ENCODE peak calls at places on chromosomes 4 and X, in four cellular contexts. One of them, this sample, is unnamed.

GRCh38 chr4:55172694-55173287 is 47.4 kb upstream of the KDR start:
- DNase-seq in Peyer's patch: no peak
- DNase-seq in effector memory CD4-positive, alpha-beta T cell: no peak
- DNase-seq in upper lobe of right lung: no peak
- DNase-seq in this sample: no peak

GRCh38 chr4:30924521-30924920 is 204.4 kb downstream of the PCDH7 start:
- DNase-seq in Peyer's patch: no peak
- DNase-seq in effector memory CD4-positive, alpha-beta T cell: no peak
- DNase-seq in upper lobe of right lung: no peak
- DNase-seq in this sample: no peak

GRCh38 chrX:109535578-109535977 is 1.1 kb upstream of the NXT2 start:
- DNase-seq in effector memory CD4-positive, alpha-beta T cell: no peak
- DNase-seq in Peyer's patch: no peak
- DNase-seq in upper lobe of right lung: no peak
- DNase-seq in this sample: no peak

GRCh38 chr4:153296424-153296823 is 48.1 kb upstream of the MND1 start:
- DNase-seq in upper lobe of right lung: no peak
- DNase-seq in effector memory CD4-positive, alpha-beta T cell: no peak
- DNase-seq in Peyer's patch: no peak
- DNase-seq in this sample: no peak

GRCh38 chr4:55308071-55308470 is 38.0 kb upstream of the SRD5A3 start:
- DNase-seq in Peyer's patch: no peak
- DNase-seq in upper lobe of right lung: no peak
- DNase-seq in effector memory CD4-positive, alpha-beta T cell: no peak
- DNase-seq in this sample: no peak

GRCh38 chr4:17448689-17449088 is 63.2 kb downstream of the QDPR start:
- DNase-seq in Peyer's patch: no peak
- DNase-seq in upper lobe of right lung: no peak
- DNase-seq in effector memory CD4-positive, alpha-beta T cell: no peak
- DNase-seq in this sample: no peak

GRCh38 chrX:13761606-13762005 is 27.1 kb downstream of the OFD1 start:
- DNase-seq in upper lobe of right lung: no peak
- DNase-seq in Peyer's patch: no peak
- DNase-seq in effector memory CD4-positive, alpha-beta T cell: no peak
- DNase-seq in this sample: no peak

GRCh38 chr4:47528651-47529050 is 43.6 kb downstream of the ATP10D start:
- DNase-seq in effector memory CD4-positive, alpha-beta T cell: no peak
- DNase-seq in upper lobe of right lung: no peak
- DNase-seq in Peyer's patch: no peak
- DNase-seq in this sample: no peak

GRCh38 chr4:105280338-105280809 is 133.7 kb downstream of the TET2 start:
- DNase-seq in Peyer's patch: no peak
- DNase-seq in upper lobe of right lung: no peak
- DNase-seq in effector memory CD4-positive, alpha-beta T cell: no peak
- DNase-seq in this sample: no peak

GRCh38 chrX:150148749-150149672 is 210.7 kb upstream of the EOLA2 start:
- DNase-seq in upper lobe of right lung: no peak
- DNase-seq in Peyer's patch: no peak
- DNase-seq in effector memory CD4-positive, alpha-beta T cell: no peak
- DNase-seq in this sample: no peak

GRCh38 chr4:148071009-148071408 is 339.1 kb downstream of the ARHGAP10 start:
- DNase-seq in Peyer's patch: no peak
- DNase-seq in effector memory CD4-positive, alpha-beta T cell: no peak
- DNase-seq in upper lobe of right lung: no peak
- DNase-seq in this sample: no peak

GRCh38 chr4:148067307-148067916 is 335.5 kb downstream of the ARHGAP10 start:
- DNase-seq in Peyer's patch: no peak
- DNase-seq in effector memory CD4-positive, alpha-beta T cell: no peak
- DNase-seq in upper lobe of right lung: no peak
- DNase-seq in this sample: no peak

GRCh38 chr4:148069086-148070010 is 337.5 kb downstream of the ARHGAP10 start:
- DNase-seq in effector memory CD4-positive, alpha-beta T cell: no peak
- DNase-seq in upper lobe of right lung: no peak
- DNase-seq in Peyer's patch: no peak
- DNase-seq in this sample: no peak

GRCh38 chr4:148065069-148065468 is 333.2 kb downstream of the ARHGAP10 start:
- DNase-seq in Peyer's patch: no peak
- DNase-seq in effector memory CD4-positive, alpha-beta T cell: no peak
- DNase-seq in upper lobe of right lung: no peak
- DNase-seq in this sample: no peak

DNA sequence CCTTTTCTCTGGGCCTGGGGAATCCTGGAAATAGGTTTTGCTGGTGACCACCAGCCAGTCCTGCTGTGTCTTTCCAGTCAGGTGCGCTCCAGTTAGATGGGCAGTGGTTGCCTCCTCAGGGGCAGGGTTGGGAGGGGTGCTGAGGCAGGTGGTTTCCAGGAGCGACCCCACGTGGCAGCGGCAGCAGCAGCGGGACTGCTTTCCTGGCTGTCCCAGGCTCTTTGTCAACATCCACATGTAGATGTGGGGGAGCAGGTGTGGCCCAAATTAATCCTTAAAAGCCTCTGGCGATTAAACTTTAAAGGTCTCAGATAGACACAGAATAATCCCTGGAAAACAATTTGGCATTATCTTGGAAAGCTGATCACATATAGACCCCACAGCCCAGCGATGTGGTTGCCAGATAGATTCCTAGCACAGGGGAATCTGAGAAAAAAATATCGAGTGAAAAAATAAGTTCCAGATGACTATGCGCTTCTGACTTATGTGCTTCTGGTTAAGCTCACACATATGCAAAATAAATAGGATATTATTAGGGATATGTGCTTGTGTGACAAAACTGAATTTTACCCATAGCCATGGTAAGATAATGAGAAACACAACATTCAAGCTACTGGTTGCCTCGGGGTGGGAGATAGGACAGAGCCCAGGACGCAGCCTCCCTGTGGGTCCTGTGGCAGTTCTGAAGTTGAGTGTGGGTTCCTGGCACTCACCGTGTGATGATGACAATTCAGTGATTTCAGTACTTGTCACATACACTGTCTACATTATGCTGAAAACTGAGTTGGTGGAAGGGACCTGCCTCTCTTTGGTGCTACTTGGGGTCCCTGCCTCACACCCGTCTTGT is 336.4 kb downstream of the ARHGAP10 start:
- DNase-seq in Peyer's patch: no peak
- DNase-seq in effector memory CD4-positive, alpha-beta T cell: no peak
- DNase-seq in upper lobe of right lung: no peak
- DNase-seq in this sample: no peak
- H3K4me1 ChIP-seq in Peyer's patch: no peaks in the 10 kb centered on the region
- H3K4me1 ChIP-seq in effector memory CD4-positive, alpha-beta T cell: no peaks in the 10 kb centered on the region
- H3K4me1 ChIP-seq in upper lobe of right lung: no peaks in the 10 kb centered on the region
- H3K4me1 ChIP-seq in this sample: no peaks in the 10 kb centered on the region

GRCh38 chrX:46325312-46325877 is 219.8 kb downstream of the ZNF674 start:
- DNase-seq in effector memory CD4-positive, alpha-beta T cell: no peak
- DNase-seq in Peyer's patch: no peak
- DNase-seq in upper lobe of right lung: no peak
- DNase-seq in this sample: no peak
- H3K4me3 ChIP-seq in effector memory CD4-positive, alpha-beta T cell: no peak overlapping the region
- H3K4me3 ChIP-seq in Peyer's patch: no peak overlapping the region
- H3K4me3 ChIP-seq in upper lobe of right lung: no peak overlapping the region
- H3K4me3 ChIP-seq in this sample: no peak overlapping the region

GRCh38 chrX:19874391-19875050 is 12.9 kb downstream of the SH3KBP1 start:
- DNase-seq in Peyer's patch: no peak
- DNase-seq in upper lobe of right lung: no peak
- DNase-seq in effector memory CD4-positive, alpha-beta T cell: no peak
- DNase-seq in this sample: no peak
- H3K27ac ChIP-seq in Peyer's patch: peak overlapping the region; percentile 44
- H3K27ac ChIP-seq in upper lobe of right lung: no peak overlapping the region
- H3K27ac ChIP-seq in effector memory CD4-positive, alpha-beta T cell: no peak overlapping the region
- H3K27ac ChIP-seq in this sample: no peak overlapping the region

GRCh38 chr4:168867128-168867527 is 142.9 kb downstream of the CBR4 start:
- DNase-seq in upper lobe of right lung: no peak
- DNase-seq in effector memory CD4-positive, alpha-beta T cell: no peak
- DNase-seq in Peyer's patch: no peak
- DNase-seq in this sample: no peak
- H3K4me1 ChIP-seq in upper lobe of right lung: peaks cover 4% of the 10 kb centered on the region
- H3K4me1 ChIP-seq in effector memory CD4-positive, alpha-beta T cell: no peaks in the 10 kb centered on the region
- H3K4me1 ChIP-seq in Peyer's patch: no peaks in the 10 kb centered on the region
- H3K4me1 ChIP-seq in this sample: no peaks in the 10 kb centered on the region

GRCh38 chr4:139669335-139669734 is 3.7 kb downstream of the MGST2 start:
- DNase-seq in effector memory CD4-positive, alpha-beta T cell: no peak
- DNase-seq in Peyer's patch: no peak
- DNase-seq in upper lobe of right lung: no peak
- DNase-seq in this sample: no peak

GRCh38 chr4:139668658-139669201 is 3.1 kb downstream of the MGST2 start:
- DNase-seq in Peyer's patch: no peak
- DNase-seq in upper lobe of right lung: no peak
- DNase-seq in effector memory CD4-positive, alpha-beta T cell: no peak
- DNase-seq in this sample: no peak

GRCh38 chr4:139668036-139668435 is 2.4 kb downstream of the MGST2 start:
- DNase-seq in Peyer's patch: no peak
- DNase-seq in effector memory CD4-positive, alpha-beta T cell: no peak
- DNase-seq in upper lobe of right lung: no peak
- DNase-seq in this sample: no peak

GRCh38 chr4:139670765-139671164 is 5.1 kb downstream of the MGST2 start:
- DNase-seq in effector memory CD4-positive, alpha-beta T cell: no peak
- DNase-seq in upper lobe of right lung: no peak
- DNase-seq in Peyer's patch: no peak
- DNase-seq in this sample: no peak

GRCh38 chr4:139669859-139670258 is 4.2 kb downstream of the MGST2 start:
- DNase-seq in upper lobe of right lung: no peak
- DNase-seq in effector memory CD4-positive, alpha-beta T cell: no peak
- DNase-seq in Peyer's patch: no peak
- DNase-seq in this sample: no peak
- H3K4me3 ChIP-seq in upper lobe of right lung: no peak overlapping the region
- H3K4me3 ChIP-seq in effector memory CD4-positive, alpha-beta T cell: no peak overlapping the region
- H3K4me3 ChIP-seq in Peyer's patch: no peak overlapping the region
- H3K4me3 ChIP-seq in this sample: no peak overlapping the region

GRCh38 chr4:152118819-152119553 is 358.2 kb upstream of the GATB start:
- DNase-seq in Peyer's patch: no peak
- DNase-seq in upper lobe of right lung: no peak
- DNase-seq in effector memory CD4-positive, alpha-beta T cell: no peak
- DNase-seq in this sample: no peak
- H3K27ac ChIP-seq in Peyer's patch: no peak overlapping the region
- H3K27ac ChIP-seq in upper lobe of right lung: no peak overlapping the region
- H3K27ac ChIP-seq in effector memory CD4-positive, alpha-beta T cell: no peak overlapping the region
- H3K27ac ChIP-seq in this sample: no peak overlapping the region

DNA sequence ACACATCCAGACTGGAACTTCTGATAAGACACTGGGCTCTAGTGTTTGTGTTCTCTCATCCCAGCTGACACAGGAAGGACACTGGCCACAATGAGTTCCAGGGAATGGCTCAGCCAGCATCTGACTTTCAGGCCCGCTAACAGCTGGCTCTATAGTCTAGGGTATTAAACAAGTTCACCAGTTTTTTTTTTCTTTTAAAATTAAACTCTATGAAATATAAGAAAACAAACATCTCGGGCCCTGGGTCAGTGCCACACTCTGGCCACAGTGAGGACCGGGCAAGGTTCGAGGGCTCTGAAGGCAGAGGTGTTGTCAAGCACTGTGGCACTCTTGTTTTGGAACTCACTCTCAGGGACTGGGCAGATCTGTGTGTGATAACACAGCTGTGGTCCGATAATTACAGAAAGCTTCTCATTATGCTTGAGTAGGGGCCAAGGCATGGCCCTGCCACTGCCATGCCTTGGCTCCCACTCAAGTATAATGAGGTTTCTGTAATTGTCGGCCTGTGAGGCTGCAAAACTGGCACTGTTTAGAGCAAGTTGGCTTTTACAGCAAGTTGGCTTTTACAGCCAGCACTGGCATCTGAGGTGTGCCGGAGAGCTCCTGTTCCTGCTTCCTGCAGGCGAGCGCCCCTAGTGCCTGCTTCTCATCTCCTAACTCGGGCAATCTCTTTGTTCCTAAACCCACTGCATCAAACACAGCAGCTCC is 62.8 kb downstream of the PPP1R2C start:
- DNase-seq in upper lobe of right lung: peak; percentile 71
- DNase-seq in effector memory CD4-positive, alpha-beta T cell: no peak
- DNase-seq in Peyer's patch: peak; percentile 46
- DNase-seq in this sample: peak; percentile 2
- H3K4me1 ChIP-seq in upper lobe of right lung: no peaks in the 10 kb centered on the region
- H3K4me1 ChIP-seq in effector memory CD4-positive, alpha-beta T cell: peaks cover 5% of the 10 kb centered on the region
- H3K4me1 ChIP-seq in Peyer's patch: no peaks in the 10 kb centered on the region
- H3K4me1 ChIP-seq in this sample: peaks cover 4% of the 10 kb centered on the region

GRCh38 chr4:158914178-158914577 is 145.4 kb downstream of the FNIP2 start:
- DNase-seq in effector memory CD4-positive, alpha-beta T cell: no peak
- DNase-seq in Peyer's patch: no peak
- DNase-seq in upper lobe of right lung: no peak
- DNase-seq in this sample: no peak
- H3K4me3 ChIP-seq in effector memory CD4-positive, alpha-beta T cell: no peak overlapping the region
- H3K4me3 ChIP-seq in Peyer's patch: no peak overlapping the region
- H3K4me3 ChIP-seq in upper lobe of right lung: no peak overlapping the region
- H3K4me3 ChIP-seq in this sample: no peak overlapping the region

GRCh38 chr4:39279416-39279815 is 86.7 kb downstream of the RFC1 start:
- DNase-seq in Peyer's patch: no peak
- DNase-seq in upper lobe of right lung: no peak
- DNase-seq in effector memory CD4-positive, alpha-beta T cell: no peak
- DNase-seq in this sample: no peak

GRCh38 chr4:39278476-39278875 is 87.7 kb downstream of the RFC1 start:
- DNase-seq in Peyer's patch: no peak
- DNase-seq in effector memory CD4-positive, alpha-beta T cell: no peak
- DNase-seq in upper lobe of right lung: no peak
- DNase-seq in this sample: no peak

GRCh38 chr4:39274503-39274902 is 91.7 kb downstream of the RFC1 start:
- DNase-seq in upper lobe of right lung: no peak
- DNase-seq in Peyer's patch: no peak
- DNase-seq in effector memory CD4-positive, alpha-beta T cell: no peak
- DNase-seq in this sample: no peak
- H3K27ac ChIP-seq in upper lobe of right lung: no peak overlapping the region
- H3K27ac ChIP-seq in Peyer's patch: no peak overlapping the region
- H3K27ac ChIP-seq in effector memory CD4-positive, alpha-beta T cell: no peak overlapping the region
- H3K27ac ChIP-seq in this sample: no peak overlapping the region